ENCODE peak calls at places on chromosome 12, in six cellular contexts. P is AG09309, X is foreskin fibroblast, F is HFF-Myc, E is A549, T is IMR-90. J is an unnamed sample.

GRCh38 chr12:123519151-123520001 is 14.1 kb downstream of the RILPL1 start:
- DNase-seq in T (peak; percentile 56), F (no peak), E (peak; percentile 31), P (peak; percentile 39), X (peak; percentile 20), J (no peak)

GRCh38 chr12:851913-852312 is 97.6 kb downstream of the RAD52 start:
- DNase-seq in E (peak; percentile 10), T (peak; percentile 86), X (peak; percentile 82), P (no peak), F (no peak), J (peak; percentile 41)

GRCh38 chr12:2877047-2877958 is at the start of the genes FOXM1 and RHNO1:
- DNase-seq in T (peak; percentile 85), E (peak; percentile 95), X (peak; percentile 96), P (no peak), F (no peak), J (peak; percentile 93)

GRCh38 chr12:122326597-122326996 is 60.3 kb upstream of the VPS33A start:
- DNase-seq in F (no peak), T (no peak), P (no peak), X (no peak), E (no peak), J (no peak)

GRCh38 chr12:104049278-104050257 is at the start of gene GLT8D2:
- DNase-seq in F (peak; percentile 75), X (peak; percentile 96), P (peak; percentile 50), E (no peak), T (peak; percentile 86), J (peak; percentile 60)

GRCh38 chr12:79618848-79619404 is 71.8 kb downstream of the PAWR start:
- DNase-seq in X (peak; percentile 57), T (peak; percentile 75), P (no peak), E (no peak), F (no peak), J (no peak)

GRCh38 chr12:113835913-113836312 is 130.2 kb downstream of the RBM19 start:
- DNase-seq in F (no peak), E (no peak), X (no peak), T (no peak), P (no peak), J (no peak)

GRCh38 chr12:53219956-53220856 is 11.8 kb downstream of the RARG start:
- DNase-seq in E (peak; percentile 79), T (peak; percentile 78), P (no peak), X (peak; percentile 94), F (no peak), J (peak; percentile 88)

GRCh38 chr12:25124493-25124892 is 70.5 kb downstream of the DNAI7 start:
- DNase-seq in T (no peak), E (no peak), X (no peak), P (no peak), F (no peak), J (no peak)

GRCh38 chr12:116397148-116397547 is 119.7 kb upstream of the MED13L start:
- DNase-seq in T (peak; percentile 76), P (peak; percentile 27), X (peak; percentile 77), E (no peak), F (no peak), J (no peak)

GRCh38 chr12:131030472-131031328 is 77.0 kb downstream of the ADGRD1 start:
- DNase-seq in E (no peak), X (no peak), F (no peak), T (no peak), P (no peak), J (no peak)

GRCh38 chr12:50065726-50066310 is 8.4 kb downstream of the ASIC1 start:
- DNase-seq in T (peak; percentile 34), E (no peak), P (no peak), X (peak; percentile 50), F (no peak), J (no peak)

GRCh38 chr12:121465921-121466799 is 66.2 kb downstream of the RNF34 start:
- DNase-seq in X (peak; percentile 56), T (no peak), P (no peak), F (no peak), E (peak; percentile 43), J (peak; percentile 35)

GRCh38 chr12:52096332-52097044 is 17.0 kb downstream of the SMIM41 start:
- DNase-seq in T (no peak), F (no peak), E (no peak), P (no peak), X (no peak), J (no peak)

GRCh38 chr12:126248871-126249403 is 1183.7 kb downstream of the AACS start:
- DNase-seq in X (no peak), E (no peak), F (no peak), P (no peak), T (no peak), J (no peak)

GRCh38 chr12:124397807-124398577 is 103.1 kb downstream of the RFLNA start:
- DNase-seq in F (no peak), T (peak; percentile 41), E (no peak), X (peak; percentile 57), P (no peak), J (peak; percentile 22)

GRCh38 chr12:132217800-132218518 is 73.7 kb downstream of the NOC4L start:
- DNase-seq in T (no peak), X (no peak), P (no peak), E (no peak), F (no peak), J (no peak)

GRCh38 chr12:1806301-1807106 is 13.9 kb upstream of the LRTM2 start:
- DNase-seq in X (no peak), P (no peak), E (no peak), F (no peak), T (no peak), J (no peak)

GRCh38 chr12:27303139-27304111 is 29.2 kb upstream of the BMAL2 start:
- DNase-seq in E (no peak), X (peak; percentile 47), F (no peak), T (peak; percentile 61), P (no peak), J (no peak)

GRCh38 chr12:132489602-132490239 is at the start of gene FBRSL1:
- DNase-seq in F (peak; percentile 17), E (peak; percentile 81), P (peak; percentile 27), T (peak; percentile 80), X (peak; percentile 94), J (peak; percentile 90)

GRCh38 chr12:121791671-121792496 is 1.6 kb downstream of the RHOF start:
- DNase-seq in P (no peak), F (no peak), X (no peak), E (no peak), T (no peak), J (no peak)

GRCh38 chr12:69497308-69498026 is 27.3 kb downstream of the FRS2 start:
- DNase-seq in T (peak; percentile 40), P (no peak), E (no peak), F (no peak), X (no peak), J (no peak)

GRCh38 chr12:5580911-5581488 is 149.1 kb downstream of the NTF3 start:
- DNase-seq in E (no peak), T (peak; percentile 43), F (peak; percentile 10), P (peak; percentile 35), X (peak; percentile 49), J (no peak)

GRCh38 chr12:64452559-64453329 is 824 bp downstream of the TBK1 start:
- DNase-seq in T (peak; percentile 90), E (peak; percentile 46), X (peak; percentile 80), P (peak; percentile 74), F (peak; percentile 48), J (peak; percentile 41)

GRCh38 chr12:99709116-99709515 is 61.6 kb downstream of the GARIN6 start:
- DNase-seq in P (no peak), T (no peak), E (no peak), F (no peak), X (no peak), J (no peak)

DNA sequence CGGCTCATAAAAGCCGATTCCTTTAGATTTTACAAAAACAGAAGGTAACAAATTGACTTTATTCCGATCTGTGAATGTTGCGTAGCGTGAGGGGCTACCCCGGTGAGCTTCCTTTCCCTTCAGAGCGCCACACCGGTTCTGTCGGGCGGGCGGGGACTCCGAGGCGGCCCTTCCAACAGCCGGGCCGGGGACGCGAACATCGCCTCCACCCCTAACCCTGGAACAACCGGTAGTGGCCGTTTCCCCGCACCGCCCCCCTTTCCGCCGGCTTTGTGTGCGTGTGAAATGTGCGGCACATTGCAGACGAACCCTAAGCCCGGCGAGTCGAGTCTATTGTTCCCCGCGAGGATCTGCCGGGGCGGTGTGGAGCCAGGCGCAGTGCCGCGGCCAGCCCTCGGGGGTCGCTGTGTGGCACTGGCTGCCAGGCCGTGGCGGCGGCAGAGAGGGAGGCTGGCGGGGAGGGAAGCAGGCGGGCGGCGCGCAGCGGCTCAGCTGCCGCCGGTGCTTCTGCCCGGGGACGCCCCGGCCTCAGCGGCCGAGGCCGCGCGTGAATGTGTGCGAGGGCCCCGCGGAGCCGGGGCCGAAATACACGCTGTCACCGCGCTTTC is 777 bp upstream of the ARID2 start:
- DNase-seq in X (peak; percentile 99), F (peak; percentile 78), P (peak; percentile 83), T (peak; percentile 96), E (peak; percentile 66), J (peak; percentile 99)
- TF ChIP-seq CTCF in X (peak; percentile 89), F (peak; percentile 75), P (peak; percentile 74), T (peak; percentile 98), E (peak; percentile 72), J (peak; percentile 86)

DNA sequence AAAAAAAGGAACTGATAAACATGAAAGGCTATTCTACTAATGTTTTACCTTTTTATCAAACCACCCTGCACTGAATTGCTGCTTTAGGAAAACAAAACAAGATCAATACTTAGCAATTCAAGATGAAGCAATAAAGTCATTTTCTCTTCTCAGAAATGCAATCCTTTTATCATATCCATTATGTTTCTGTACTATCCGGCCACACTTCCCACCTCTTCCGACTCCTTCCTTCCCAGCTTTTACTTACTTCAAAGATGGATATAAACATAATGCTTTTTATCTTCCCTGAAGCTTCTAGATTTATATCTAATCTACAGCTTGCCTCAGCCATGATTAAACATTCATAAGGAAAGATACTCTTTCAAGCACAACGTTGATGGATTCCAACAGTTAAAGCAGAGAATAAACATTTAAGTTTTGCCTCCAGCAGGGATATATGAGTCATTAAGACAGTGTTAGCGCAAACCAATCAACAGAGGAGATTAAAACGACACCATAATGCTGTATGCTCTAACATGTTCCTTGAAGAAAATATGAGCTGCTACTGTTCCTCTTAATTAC is 74.7 kb upstream of the BBS10 start:
- DNase-seq in X (peak; percentile 51), E (no peak), F (peak; percentile 27), T (peak; percentile 82), P (no peak), J (peak; percentile 85)
- H3K4me3 ChIP-seq in X (peak overlapping the region; percentile 37), E (no peak overlapping the region), F (peak overlapping the region; percentile 34), T (peak overlapping the region; percentile 67), P (peak overlapping the region; percentile 37), J (peak overlapping the region; percentile 55)

GRCh38 chr12:72472350-72472749 is 200.2 kb downstream of the TRHDE start:
- DNase-seq in X (no peak), F (no peak), P (no peak), T (no peak), E (no peak), J (no peak)
- TF ChIP-seq CTCF in X (no peak), F (no peak), P (no peak), T (no peak), E (no peak), J (peak; percentile 22)

DNA sequence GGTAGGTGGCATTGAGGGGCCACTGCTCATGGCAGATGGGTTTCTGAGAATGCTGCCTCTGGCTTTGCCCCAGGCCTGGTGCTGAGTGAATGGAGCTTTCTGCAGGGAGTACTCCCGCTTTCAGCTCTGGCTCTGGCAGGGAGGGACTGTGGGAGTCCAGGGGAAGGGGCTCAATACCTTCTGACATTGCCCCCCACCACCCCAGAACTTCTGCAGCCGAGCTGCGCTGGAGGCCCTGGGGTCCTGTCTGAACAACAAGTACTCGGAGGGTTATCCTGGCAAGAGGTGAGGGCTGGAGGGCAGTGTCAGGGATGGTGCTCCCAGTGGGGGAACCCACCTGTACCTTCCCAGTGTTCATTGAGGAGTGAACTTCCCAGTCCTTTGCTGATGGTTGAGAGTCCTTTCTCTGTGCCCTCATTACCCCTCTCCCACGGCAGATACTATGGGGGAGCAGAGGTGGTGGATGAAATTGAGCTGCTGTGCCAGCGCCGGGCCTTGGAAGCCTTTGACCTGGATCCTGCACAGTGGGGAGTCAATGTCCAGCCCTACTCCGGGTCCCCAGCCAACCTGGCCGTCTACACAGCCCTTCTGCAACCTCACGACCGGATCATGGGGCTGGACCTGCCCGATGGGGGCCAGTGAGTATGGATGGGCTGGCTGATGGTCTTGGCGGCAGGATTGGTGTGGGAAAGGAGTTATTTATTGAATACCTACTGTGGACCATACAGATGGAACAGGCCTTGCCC is 1.9 kb downstream of the SHMT2 start:
- DNase-seq in X (no peak), F (no peak), T (no peak), P (no peak), E (no peak), J (no peak)
- H3K4me3 ChIP-seq in X (peak overlapping the region; percentile 81), F (peak overlapping the region; percentile 99), T (peak overlapping the region; percentile 59), P (peak overlapping the region; percentile 67), E (peak overlapping the region; percentile 78), J (peak overlapping the region; percentile 91)